ENCODE peak calls at places on chromosome 3, in four cellular contexts. One of them, this sample, is unnamed.

GRCh38 chr3:57030711-57031110 is 29.8 kb upstream of the SPATA12 start:
- DNase-seq in Panc1: no peak
- DNase-seq in RWPE1: no peak
- DNase-seq in astrocyte of the spinal cord: no peak
- DNase-seq in this sample: no peak

GRCh38 chr3:170745211-170745718 is 124.7 kb downstream of the RPL22L1 start:
- DNase-seq in Panc1: no peak
- DNase-seq in RWPE1: peak; percentile 74
- DNase-seq in astrocyte of the spinal cord: peak; percentile 53
- DNase-seq in this sample: peak; percentile 61

GRCh38 chr3:122410639-122411038 is 5.2 kb downstream of the WDR5B start:
- DNase-seq in Panc1: no peak
- DNase-seq in RWPE1: peak; percentile 10
- DNase-seq in astrocyte of the spinal cord: no peak
- DNase-seq in this sample: no peak

GRCh38 chr3:2543247-2543646 is 444.6 kb downstream of the CNTN4 start:
- DNase-seq in Panc1: no peak
- DNase-seq in RWPE1: no peak
- DNase-seq in astrocyte of the spinal cord: no peak
- DNase-seq in this sample: no peak

GRCh38 chr3:111584724-111585123 is 10.4 kb downstream of the ZBED2 start:
- DNase-seq in Panc1: no peak
- DNase-seq in RWPE1: no peak
- DNase-seq in astrocyte of the spinal cord: no peak
- DNase-seq in this sample: no peak

GRCh38 chr3:179449621-179450020 is 1.6 kb downstream of the GNB4 start:
- DNase-seq in Panc1: no peak
- DNase-seq in RWPE1: no peak
- DNase-seq in astrocyte of the spinal cord: peak; percentile 36
- DNase-seq in this sample: no peak

GRCh38 chr3:72748659-72749058 is 99.6 kb downstream of the SHQ1 start:
- DNase-seq in Panc1: no peak
- DNase-seq in RWPE1: no peak
- DNase-seq in astrocyte of the spinal cord: no peak
- DNase-seq in this sample: no peak

GRCh38 chr3:67875338-67875737 is 220.9 kb upstream of the SUCLG2 start:
- DNase-seq in Panc1: no peak
- DNase-seq in RWPE1: no peak
- DNase-seq in astrocyte of the spinal cord: peak; percentile 14
- DNase-seq in this sample: no peak

GRCh38 chr3:45132568-45133211 is 13.5 kb downstream of the CDCP1 start:
- DNase-seq in Panc1: no peak
- DNase-seq in RWPE1: no peak
- DNase-seq in astrocyte of the spinal cord: no peak
- DNase-seq in this sample: no peak

GRCh38 chr3:69890691-69891090 is 108.8 kb upstream of the SAMMSON start:
- DNase-seq in Panc1: no peak
- DNase-seq in RWPE1: peak; percentile 5
- DNase-seq in astrocyte of the spinal cord: no peak
- DNase-seq in this sample: no peak

GRCh38 chr3:190345027-190345821 is 23.0 kb upstream of the CLDN1 start:
- DNase-seq in Panc1: peak; percentile 62
- DNase-seq in RWPE1: peak; percentile 73
- DNase-seq in astrocyte of the spinal cord: peak; percentile 86
- DNase-seq in this sample: peak; percentile 87

GRCh38 chr3:4497884-4498283 is 4.7 kb downstream of the ITPR1 start:
- DNase-seq in Panc1: no peak
- DNase-seq in RWPE1: no peak
- DNase-seq in astrocyte of the spinal cord: no peak
- DNase-seq in this sample: no peak

GRCh38 chr3:127747751-127748521 is 74.4 kb downstream of the MGLL start:
- DNase-seq in Panc1: no peak
- DNase-seq in RWPE1: peak; percentile 73
- DNase-seq in astrocyte of the spinal cord: peak; percentile 92
- DNase-seq in this sample: peak; percentile 97

GRCh38 chr3:127755305-127755681 is 67.0 kb downstream of the MGLL start:
- DNase-seq in Panc1: no peak
- DNase-seq in RWPE1: no peak
- DNase-seq in astrocyte of the spinal cord: no peak
- DNase-seq in this sample: no peak

GRCh38 chr3:12394516-12395271 is 89.6 kb upstream of the TSEN2 start:
- DNase-seq in Panc1: no peak
- DNase-seq in RWPE1: no peak
- DNase-seq in astrocyte of the spinal cord: no peak
- DNase-seq in this sample: no peak

GRCh38 chr3:47416041-47416440 is 35.2 kb downstream of the PTPN23 start:
- DNase-seq in Panc1: no peak
- DNase-seq in RWPE1: no peak
- DNase-seq in astrocyte of the spinal cord: no peak
- DNase-seq in this sample: no peak

GRCh38 chr3:908839-909238 is 184.0 kb upstream of the CNTN6 start:
- DNase-seq in Panc1: no peak
- DNase-seq in RWPE1: no peak
- DNase-seq in astrocyte of the spinal cord: no peak
- DNase-seq in this sample: no peak

GRCh38 chr3:112302061-112302830 is 8.2 kb upstream of the SLC9C1 start:
- DNase-seq in Panc1: no peak
- DNase-seq in RWPE1: no peak
- DNase-seq in astrocyte of the spinal cord: no peak
- DNase-seq in this sample: no peak

GRCh38 chr3:12231481-12231880 is 57.4 kb upstream of the PPARG start:
- DNase-seq in Panc1: no peak
- DNase-seq in RWPE1: no peak
- DNase-seq in astrocyte of the spinal cord: peak; percentile 22
- DNase-seq in this sample: no peak

GRCh38 chr3:98008751-98009373 is 26.3 kb downstream of the GABRR3 start:
- DNase-seq in Panc1: no peak
- DNase-seq in RWPE1: no peak
- DNase-seq in astrocyte of the spinal cord: no peak
- DNase-seq in this sample: no peak

GRCh38 chr3:72255736-72256559 is 471.0 kb upstream of the PROK2 start:
- DNase-seq in Panc1: no peak
- DNase-seq in RWPE1: peak; percentile 51
- DNase-seq in astrocyte of the spinal cord: no peak
- DNase-seq in this sample: no peak

GRCh38 chr3:104604326-104605010 is 762.2 kb upstream of the ALCAM start:
- DNase-seq in Panc1: no peak
- DNase-seq in RWPE1: peak; percentile 16
- DNase-seq in astrocyte of the spinal cord: peak; percentile 69
- DNase-seq in this sample: peak; percentile 50

GRCh38 chr3:128784228-128784627 is 58.2 kb downstream of the RAB7A start:
- DNase-seq in Panc1: no peak
- DNase-seq in RWPE1: no peak
- DNase-seq in astrocyte of the spinal cord: peak; percentile 18
- DNase-seq in this sample: no peak

GRCh38 chr3:53890726-53891499 is 746 bp downstream of the SELENOK start:
- DNase-seq in Panc1: no peak
- DNase-seq in RWPE1: no peak
- DNase-seq in astrocyte of the spinal cord: peak; percentile 33
- DNase-seq in this sample: no peak

GRCh38 chr3:27485853-27486252 is 1.7 kb upstream of the SLC4A7 start:
- DNase-seq in Panc1: no peak
- DNase-seq in RWPE1: no peak
- DNase-seq in astrocyte of the spinal cord: no peak
- DNase-seq in this sample: no peak

GRCh38 chr3:43505351-43505750 is 116.5 kb downstream of the ANO10 start:
- DNase-seq in Panc1: no peak
- DNase-seq in RWPE1: no peak
- DNase-seq in astrocyte of the spinal cord: peak; percentile 29
- DNase-seq in this sample: peak; percentile 59

GRCh38 chr3:43506644-43507043 is 115.2 kb downstream of the ANO10 start:
- DNase-seq in Panc1: no peak
- DNase-seq in RWPE1: no peak
- DNase-seq in astrocyte of the spinal cord: no peak
- DNase-seq in this sample: no peak

GRCh38 chr3:43499256-43499655 is 122.6 kb downstream of the ANO10 start:
- DNase-seq in Panc1: no peak
- DNase-seq in RWPE1: no peak
- DNase-seq in astrocyte of the spinal cord: no peak
- DNase-seq in this sample: no peak

GRCh38 chr3:43497905-43498365 is 123.9 kb downstream of the ANO10 start:
- DNase-seq in Panc1: no peak
- DNase-seq in RWPE1: peak; percentile 17
- DNase-seq in astrocyte of the spinal cord: peak; percentile 57
- DNase-seq in this sample: no peak

GRCh38 chr3:43503067-43503728 is 118.6 kb downstream of the ANO10 start:
- DNase-seq in Panc1: no peak
- DNase-seq in RWPE1: peak; percentile 17
- DNase-seq in astrocyte of the spinal cord: peak; percentile 57
- DNase-seq in this sample: peak; percentile 20
- TF ChIP-seq CTCF in Panc1: peak; percentile 61
- TF ChIP-seq CTCF in RWPE1: peak; percentile 59
- TF ChIP-seq CTCF in astrocyte of the spinal cord: peak; percentile 33
- TF ChIP-seq CTCF in this sample: peak; percentile 84

GRCh38 chr3:20040476-20041196 is 390 bp downstream of the KAT2B start:
- DNase-seq in Panc1: no peak
- DNase-seq in RWPE1: peak; percentile 46
- DNase-seq in astrocyte of the spinal cord: peak; percentile 69
- DNase-seq in this sample: peak; percentile 67
- TF ChIP-seq CTCF in Panc1: peak; percentile 18
- TF ChIP-seq CTCF in RWPE1: no peak
- TF ChIP-seq CTCF in astrocyte of the spinal cord: peak; percentile 15
- TF ChIP-seq CTCF in this sample: peak; percentile 18

GRCh38 chr3:59327324-59327939 is 277.6 kb upstream of the CFAP20DC start:
- DNase-seq in Panc1: no peak
- DNase-seq in RWPE1: peak; percentile 71
- DNase-seq in astrocyte of the spinal cord: peak; percentile 78
- DNase-seq in this sample: no peak

GRCh38 chr3:59321881-59322540 is 272.2 kb upstream of the CFAP20DC start:
- DNase-seq in Panc1: no peak
- DNase-seq in RWPE1: no peak
- DNase-seq in astrocyte of the spinal cord: no peak
- DNase-seq in this sample: no peak

GRCh38 chr3:59326246-59327024 is 276.6 kb upstream of the CFAP20DC start:
- DNase-seq in Panc1: no peak
- DNase-seq in RWPE1: no peak
- DNase-seq in astrocyte of the spinal cord: no peak
- DNase-seq in this sample: no peak
- TF ChIP-seq CTCF in Panc1: peak; percentile 40
- TF ChIP-seq CTCF in RWPE1: no peak
- TF ChIP-seq CTCF in astrocyte of the spinal cord: peak; percentile 28
- TF ChIP-seq CTCF in this sample: peak; percentile 46

DNA sequence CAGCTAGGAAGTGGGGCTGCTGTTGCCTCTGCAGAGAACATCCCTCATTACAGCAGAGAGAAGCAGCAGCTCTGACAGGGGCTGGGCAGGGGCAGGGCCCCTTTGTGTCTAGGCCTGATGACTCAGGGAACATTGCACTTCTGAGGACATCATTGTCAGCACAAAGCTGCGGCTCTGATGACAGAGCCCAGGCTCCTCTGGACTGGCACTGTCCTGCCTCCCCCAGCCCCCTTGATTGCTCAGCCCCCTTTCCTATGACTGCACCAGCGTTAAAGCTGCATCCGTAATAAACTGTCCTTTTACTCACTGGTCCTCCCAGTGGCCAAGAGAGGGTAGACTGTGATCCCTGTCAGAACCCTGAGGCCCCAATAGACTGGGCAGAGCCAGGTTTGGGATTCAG is 18.3 kb downstream of the TRH start:
- DNase-seq in Panc1: no peak
- DNase-seq in RWPE1: peak; percentile 20
- DNase-seq in astrocyte of the spinal cord: no peak
- DNase-seq in this sample: no peak
- TF ChIP-seq CTCF in Panc1: no peak
- TF ChIP-seq CTCF in RWPE1: no peak
- TF ChIP-seq CTCF in astrocyte of the spinal cord: peak; percentile 57
- TF ChIP-seq CTCF in this sample: peak; percentile 59

GRCh38 chr3:78571486-78571885 is 1196.3 kb downstream of the ROBO1 start:
- DNase-seq in Panc1: no peak
- DNase-seq in RWPE1: no peak
- DNase-seq in astrocyte of the spinal cord: no peak
- DNase-seq in this sample: no peak
- TF ChIP-seq CTCF in Panc1: no peak
- TF ChIP-seq CTCF in RWPE1: no peak
- TF ChIP-seq CTCF in astrocyte of the spinal cord: no peak
- TF ChIP-seq CTCF in this sample: no peak

DNA sequence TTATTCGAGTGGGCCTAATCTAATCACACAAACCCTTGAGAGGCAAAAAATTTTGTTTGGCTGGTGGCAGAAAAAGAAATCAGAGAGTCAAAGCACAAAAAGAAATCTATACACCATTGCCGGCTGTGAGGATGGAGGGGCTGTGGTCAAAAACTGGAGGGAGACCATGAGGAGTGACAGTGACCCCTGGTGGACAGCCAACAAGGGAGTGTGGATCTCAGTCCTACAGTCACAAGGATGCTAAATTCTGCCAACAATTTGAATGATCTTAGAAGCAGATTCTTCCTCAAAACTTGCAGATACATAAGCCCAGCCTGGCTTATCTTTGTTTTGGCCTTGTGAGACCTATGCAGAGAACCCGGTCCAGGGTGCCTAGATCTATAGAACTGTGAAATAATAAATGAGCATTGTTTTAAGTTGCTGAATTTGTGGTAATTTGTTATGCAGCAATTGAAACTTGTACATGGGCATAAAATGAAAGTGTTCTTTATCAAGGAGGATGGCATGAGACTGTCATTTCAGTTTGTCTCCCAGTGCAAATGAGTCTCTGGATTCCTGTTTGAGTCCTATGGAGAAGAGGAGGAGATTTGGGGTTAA is 103.0 kb upstream of the ARHGEF26 start:
- DNase-seq in Panc1: no peak
- DNase-seq in RWPE1: peak; percentile 15
- DNase-seq in astrocyte of the spinal cord: peak; percentile 7
- DNase-seq in this sample: no peak
- TF ChIP-seq CTCF in Panc1: peak; percentile 77
- TF ChIP-seq CTCF in RWPE1: peak; percentile 31
- TF ChIP-seq CTCF in astrocyte of the spinal cord: peak; percentile 69
- TF ChIP-seq CTCF in this sample: peak; percentile 58

DNA sequence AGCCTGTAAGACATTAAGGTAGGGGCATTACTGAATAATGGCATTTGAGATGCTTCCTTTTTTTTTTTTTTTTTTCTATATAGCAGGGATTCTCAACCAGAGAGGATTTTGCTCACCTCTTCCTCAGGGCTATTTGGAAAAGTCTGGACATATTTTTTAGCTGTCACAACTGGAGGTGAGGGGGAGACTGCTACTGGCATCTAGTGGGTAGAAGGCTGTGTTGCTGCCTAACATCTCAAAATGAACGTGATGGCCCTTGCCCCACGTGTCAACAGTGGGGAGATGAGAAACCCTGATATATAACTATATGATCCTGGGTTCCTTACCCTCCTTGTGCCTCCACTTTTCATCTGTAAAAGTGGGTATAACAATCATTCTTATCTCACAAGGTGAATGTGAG is 71.9 kb downstream of the CADPS start:
- DNase-seq in Panc1: no peak
- DNase-seq in RWPE1: no peak
- DNase-seq in astrocyte of the spinal cord: no peak
- DNase-seq in this sample: no peak
- TF ChIP-seq CTCF in Panc1: no peak
- TF ChIP-seq CTCF in RWPE1: no peak
- TF ChIP-seq CTCF in astrocyte of the spinal cord: no peak
- TF ChIP-seq CTCF in this sample: no peak